ENCODE peak calls at places on chromosome 14, in ten cellular contexts. K is HCT116, B is GM23248, R is cardiac muscle cell, L is HepG2, C is PC-3, F is Karpas-422, N is H1, V is suprapubic skin, H is left ventricle myocardium inferior. P is an unnamed sample.

GRCh38 chr14:100622708-100623485 is 35.7 kb upstream of the BEGAIN start:
- DNase-seq in C (no peak), V (no peak), B (no peak), K (no peak), H (no peak), N (no peak), L (no peak), F (no peak), R (no peak), P (no peak)

GRCh38 chr14:32087173-32087861 is 10.2 kb downstream of the ARHGAP5 start:
- DNase-seq in R (no peak), B (peak; percentile 50), N (no peak), F (no peak), K (peak; percentile 83), V (no peak), H (no peak), L (peak; percentile 73), C (peak; percentile 73), P (peak; percentile 31)

GRCh38 chr14:99163446-99163845 is 108.6 kb downstream of the BCL11B start:
- DNase-seq in V (no peak), K (no peak), L (no peak), F (no peak), R (no peak), H (no peak), C (no peak), N (no peak), B (no peak), P (no peak)

GRCh38 chr14:94113490-94113889 is 3.0 kb downstream of the IFI27 start:
- DNase-seq in H (peak; percentile 63), K (no peak), R (peak; percentile 15), L (no peak), V (no peak), F (no peak), C (no peak), N (no peak), B (no peak), P (no peak)

GRCh38 chr14:52018970-52019369 is 29.6 kb downstream of the RTRAF start:
- DNase-seq in K (no peak), V (no peak), N (no peak), R (no peak), L (no peak), F (no peak), H (no peak), B (no peak), C (no peak), P (no peak)

GRCh38 chr14:20356422-20356821 is 13.0 kb downstream of the PARP2 start:
- DNase-seq in H (no peak), N (no peak), F (no peak), C (peak; percentile 51), R (no peak), K (no peak), V (no peak), B (peak; percentile 15), L (no peak), P (no peak)

GRCh38 chr14:44767646-44768173 is 194.0 kb downstream of the KLHL28 start:
- DNase-seq in R (no peak), V (no peak), L (no peak), B (no peak), F (no peak), N (no peak), H (no peak), K (no peak), C (peak; percentile 13), P (no peak)

GRCh38 chr14:91144425-91145145 is 30.7 kb downstream of the DGLUCY start:
- DNase-seq in L (no peak), V (no peak), N (no peak), C (peak; percentile 17), B (peak; percentile 56), K (no peak), R (no peak), H (no peak), F (no peak), P (peak; percentile 58)

GRCh38 chr14:49512147-49512551 is 74.0 kb downstream of the RPS29 start:
- DNase-seq in L (no peak), R (no peak), V (no peak), B (peak; percentile 92), F (no peak), K (peak; percentile 16), H (no peak), C (peak; percentile 97), N (no peak), P (peak; percentile 23)

GRCh38 chr14:97697772-97698171 is 900.6 kb downstream of the VRK1 start:
- DNase-seq in F (no peak), N (no peak), H (no peak), R (no peak), K (no peak), V (no peak), L (no peak), C (no peak), B (no peak), P (no peak)

GRCh38 chr14:100246809-100247428 is 8.0 kb downstream of the YY1 start:
- DNase-seq in N (no peak), L (peak; percentile 77), B (peak; percentile 61), H (no peak), V (no peak), R (peak; percentile 75), C (peak; percentile 80), F (peak; percentile 58), K (peak; percentile 48), P (peak; percentile 68)

GRCh38 chr14:91009501-91010152 is 50.8 kb downstream of the RPS6KA5 start:
- DNase-seq in L (no peak), K (no peak), N (no peak), B (no peak), R (no peak), H (no peak), F (peak; percentile 94), C (no peak), V (no peak), P (no peak)

GRCh38 chr14:76811561-76811960 is 1.1 kb downstream of the ANGEL1 start:
- DNase-seq in R (no peak), L (no peak), K (no peak), N (no peak), H (no peak), B (peak; percentile 45), V (no peak), F (peak; percentile 72), C (no peak), P (peak; percentile 51)

GRCh38 chr14:68145539-68145938 is 326.0 kb downstream of the RAD51B start:
- DNase-seq in V (no peak), L (no peak), K (no peak), H (no peak), C (no peak), R (no peak), F (no peak), B (peak; percentile 53), N (no peak), P (peak; percentile 26)
- H3K4me1 ChIP-seq in V (peaks cover 70% of the 10 kb centered on the region), L (peaks cover 28% of the 10 kb centered on the region), K (peaks cover 75% of the 10 kb centered on the region), H (peaks cover 55% of the 10 kb centered on the region), C (peaks cover 59% of the 10 kb centered on the region), R (peaks cover under 1% of the 10 kb centered on the region), F (no peaks in the 10 kb centered on the region), B (peaks cover 75% of the 10 kb centered on the region), N (no peaks in the 10 kb centered on the region), P (peaks cover 69% of the 10 kb centered on the region)

DNA sequence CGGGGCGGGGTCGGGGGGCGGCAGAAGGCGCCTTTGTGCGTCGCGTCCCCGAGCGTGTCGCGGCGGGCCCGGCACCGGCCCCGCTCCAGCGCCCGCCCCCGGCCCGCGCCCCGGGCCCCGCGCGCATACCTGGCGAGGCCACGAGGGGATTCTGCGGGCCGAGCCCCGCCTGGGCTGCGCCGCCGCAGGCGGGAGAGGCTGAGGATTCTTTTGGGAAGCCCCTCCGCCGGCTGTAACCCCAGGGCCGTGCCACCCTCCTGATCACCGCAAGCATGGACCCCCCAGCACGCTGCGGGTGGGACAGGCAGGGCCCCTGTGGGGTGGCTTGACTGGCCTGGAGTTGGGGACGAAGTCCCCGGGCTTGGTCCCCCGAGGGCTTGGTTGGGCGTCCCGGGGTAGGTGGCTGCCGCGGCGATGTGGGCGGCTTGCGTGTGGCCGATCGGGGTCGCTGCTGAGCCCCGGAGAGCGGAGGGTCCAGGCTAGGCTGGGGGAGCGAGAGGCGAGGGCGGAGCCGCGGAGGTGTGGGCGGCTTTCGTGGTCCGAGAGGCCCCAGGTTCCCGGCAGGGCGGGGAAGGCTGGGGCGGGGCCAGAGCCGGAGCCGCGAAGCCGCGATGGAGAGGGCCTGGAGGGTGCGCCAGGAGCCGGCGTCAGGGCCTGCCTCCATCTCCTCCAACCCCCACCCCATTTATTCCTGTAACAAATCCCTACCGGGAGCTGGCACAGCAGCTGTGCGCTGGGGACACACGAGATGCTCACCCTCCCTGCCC is 28.4 kb upstream of the GPR132 start:
- DNase-seq in F (peak; percentile 83), L (peak; percentile 20), R (peak; percentile 92), C (peak; percentile 80), K (peak; percentile 77), V (peak; percentile 81), H (peak; percentile 75), B (peak; percentile 87), N (peak; percentile 68), P (peak; percentile 80)
- H3K4me3 ChIP-seq in F (no peak overlapping the region), L (peak overlapping the region; percentile 33), R (peak overlapping the region; percentile 54), C (peak overlapping the region; percentile 83), K (peak overlapping the region; percentile 72), V (peak overlapping the region; percentile 70), H (peak overlapping the region; percentile 85), B (peak overlapping the region; percentile 93), N (peak overlapping the region; percentile 45), P (peak overlapping the region; percentile 84)

DNA sequence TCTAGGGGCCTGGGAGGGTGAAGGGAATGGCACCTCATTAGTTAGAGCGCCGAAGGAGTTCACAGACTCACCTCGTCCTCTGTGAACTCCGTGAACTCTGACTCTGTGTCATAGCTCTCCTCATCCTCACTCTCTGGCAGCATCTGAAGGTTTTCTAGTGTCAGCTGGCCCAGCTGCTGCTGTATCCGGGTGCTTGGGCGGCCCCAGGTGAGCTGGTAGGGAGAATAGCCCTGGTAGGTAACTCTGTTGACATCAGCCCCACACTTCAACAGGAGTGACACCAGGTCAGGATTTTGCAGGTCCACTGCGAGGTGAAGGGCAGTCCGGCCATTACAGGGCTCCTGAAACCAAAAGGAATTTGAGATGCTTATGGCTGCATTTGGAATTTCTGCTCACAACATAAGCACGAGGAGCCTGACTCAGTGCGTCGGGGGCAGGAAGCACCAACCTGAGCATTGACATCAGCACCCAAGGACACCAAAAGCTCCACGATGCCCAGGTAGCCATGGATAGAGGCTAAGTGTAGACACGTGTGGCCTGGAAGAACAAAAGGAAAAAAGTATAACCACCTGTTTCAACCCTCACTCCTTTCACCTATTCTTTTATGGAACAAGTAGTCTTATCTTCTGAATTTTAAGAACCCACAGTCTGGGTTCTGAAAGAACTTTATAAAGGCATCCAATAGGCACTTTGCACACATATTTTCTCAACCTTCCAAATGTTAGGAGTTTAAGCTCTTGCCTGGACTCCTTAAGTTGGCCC is 2.0 kb downstream of the NFKBIA start:
- DNase-seq in C (no peak), K (no peak), F (no peak), B (peak; percentile 50), R (no peak), V (no peak), N (no peak), L (no peak), H (no peak), P (no peak)
- H3K4me1 ChIP-seq in C (peaks cover 36% of the 10 kb centered on the region), K (peaks cover 25% of the 10 kb centered on the region), F (peaks cover 36% of the 10 kb centered on the region), B (peaks cover 27% of the 10 kb centered on the region), R (peaks cover 34% of the 10 kb centered on the region), V (peaks cover 78% of the 10 kb centered on the region), N (peaks cover 15% of the 10 kb centered on the region), L (peaks cover 83% of the 10 kb centered on the region), H (peaks cover 91% of the 10 kb centered on the region), P (peaks cover 55% of the 10 kb centered on the region)

DNA sequence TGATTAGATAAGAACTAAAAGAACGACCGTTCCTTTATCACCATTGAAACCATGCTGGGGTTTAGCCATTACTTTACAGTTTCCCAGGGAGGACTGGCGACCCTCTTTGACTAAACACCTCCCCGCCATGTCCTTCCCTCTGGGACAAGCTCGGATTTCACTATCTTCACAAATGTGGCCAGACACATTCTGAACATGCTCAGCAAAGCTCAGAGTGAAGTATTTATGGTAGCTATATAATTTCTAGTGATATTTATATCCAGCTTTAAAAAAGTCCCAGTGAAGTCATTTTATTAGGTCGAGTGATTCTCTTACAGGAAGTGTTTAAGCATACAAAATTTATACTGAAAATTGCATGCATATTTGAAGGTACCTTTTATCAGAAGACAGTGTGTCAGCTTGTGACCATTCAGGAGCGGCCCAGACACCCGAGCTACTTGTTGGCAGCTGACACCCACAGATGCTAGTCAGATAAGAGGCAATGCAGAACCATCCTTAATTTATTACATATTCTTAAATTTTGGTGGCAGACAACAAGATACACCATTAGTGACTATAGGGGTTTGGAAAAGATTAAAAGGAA is 36.8 kb downstream of the NIN start:
- DNase-seq in H (no peak), C (no peak), L (no peak), V (no peak), F (peak; percentile 85), N (no peak), R (no peak), K (no peak), B (no peak), P (no peak)
- H3K4me3 ChIP-seq in H (no peak overlapping the region), C (no peak overlapping the region), L (no peak overlapping the region), V (no peak overlapping the region), F (peak overlapping the region; percentile 59), N (no peak overlapping the region), R (no peak overlapping the region), K (no peak overlapping the region), B (no peak overlapping the region), P (no peak overlapping the region)

P was measured in adipocyte.